ENCODE peak calls at places on chromosomes 12 and 14, in four cellular contexts. D is M059J; W is GM13977; U is naive thymus-derived CD8-positive, alpha-beta T cell. E is an unnamed sample.

GRCh38 chr12:116304621-116305020 is 27.1 kb upstream of the MED13L start:
- DNase-seq in D (no peak), W (no peak), U (no peak), E (no peak)

GRCh38 chr12:110619534-110619953 is 5.6 kb downstream of the TCTN1 start:
- DNase-seq in D (peak; percentile 4), W (peak; percentile 50), U (no peak), E (no peak)

GRCh38 chr14:52052289-52052943 is 16.4 kb downstream of the NID2 start:
- DNase-seq in D (peak; percentile 64), W (no peak), U (no peak), E (no peak)

GRCh38 chr12:123471374-123472068 is 13.6 kb downstream of the SNRNP35 start:
- DNase-seq in D (peak; percentile 32), W (no peak), U (no peak), E (no peak)

GRCh38 chr12:105492591-105492990 is 162.1 kb downstream of the C12orf75 start:
- DNase-seq in D (peak; percentile 73), W (no peak), U (no peak), E (no peak)

GRCh38 chr12:2794261-2794735 is 472 bp upstream of the FKBP4 start:
- DNase-seq in D (no peak), W (peak; percentile 60), U (peak; percentile 30), E (no peak)

GRCh38 chr12:63124778-63125177 is 26.2 kb downstream of the AVPR1A start:
- DNase-seq in D (no peak), W (no peak), U (no peak), E (no peak)

GRCh38 chr12:29255061-29255460 is 106.0 kb downstream of the FAR2 start:
- DNase-seq in D (no peak), W (no peak), U (no peak), E (no peak)

GRCh38 chr14:68195126-68195525 is 375.5 kb downstream of the RAD51B start:
- DNase-seq in D (no peak), W (no peak), U (no peak), E (no peak)

GRCh38 chr12:48189331-48190125 is 6.1 kb downstream of the CCDC184 start:
- DNase-seq in D (peak; percentile 66), W (peak; percentile 63), U (peak; percentile 70), E (peak; percentile 62)

GRCh38 chr14:34175574-34175973 is 224.7 kb upstream of the EGLN3 start:
- DNase-seq in D (no peak), W (no peak), U (no peak), E (no peak)

GRCh38 chr12:49552014-49552413 is 13.2 kb downstream of the KCNH3 start:
- DNase-seq in D (peak; percentile 50), W (peak; percentile 25), U (no peak), E (no peak)

GRCh38 chr14:86815341-86815740 is 1177.6 kb downstream of the GALC start:
- DNase-seq in D (no peak), W (no peak), U (no peak), E (no peak)

GRCh38 chr14:21486640-21487087 is 9.7 kb downstream of the TOX4 start:
- DNase-seq in D (peak; percentile 9), W (no peak), U (no peak), E (no peak)

GRCh38 chr12:62848418-62848817 is 86.5 kb downstream of the PPM1H start:
- DNase-seq in D (peak; percentile 97), W (no peak), U (no peak), E (no peak)

GRCh38 chr12:67747869-67748760 is 99.6 kb downstream of the DYRK2 start:
- DNase-seq in D (peak; percentile 71), W (no peak), U (no peak), E (no peak)

GRCh38 chr12:124497039-124497438 is 70.4 kb downstream of the NCOR2 start:
- DNase-seq in D (no peak), W (no peak), U (no peak), E (no peak)

GRCh38 chr12:66066071-66066928 is 64.2 kb downstream of the LLPH start:
- DNase-seq in D (peak; percentile 92), W (no peak), U (peak; percentile 37), E (peak; percentile 3)

GRCh38 chr12:88310069-88310468 is 168.0 kb downstream of the TMTC3 start:
- DNase-seq in D (peak; percentile 72), W (no peak), U (no peak), E (no peak)